ENCODE peak calls at places on chromosome 19, in four cellular contexts. U is left ventricle myocardium inferior, D is sigmoid colon, F is transverse colon. I is an unnamed sample. For H3K4me1, the result is how much of the 10 kb centered on the place peaks cover.

GRCh38 chr19:1221141-1221903 is 15.7 kb downstream of the STK11 start:
- DNase-seq in U (peak), F (no peak), D (peak), I (no peak)

GRCh38 chr19:47284324-47284899 is 9.7 kb downstream of the INAFM1 start:
- DNase-seq in D (no peak), F (no peak), U (no peak), I (no peak)

GRCh38 chr19:46383846-46384245 is 29.5 kb downstream of the CCDC8 start:
- DNase-seq in F (no peak), U (no peak), D (peak), I (peak)

GRCh38 chr19:44628793-44629192 is 14.9 kb upstream of the PVR start:
- DNase-seq in D (no peak), F (no peak), U (no peak), I (no peak)

GRCh38 chr19:44585371-44586141 is 27.8 kb upstream of the IGSF23 start:
- DNase-seq in F (no peak), D (no peak), U (no peak), I (no peak)

GRCh38 chr19:6678690-6679109 is 8.7 kb upstream of the TNFSF14 start:
- DNase-seq in U (no peak), F (no peak), D (peak), I (no peak)

GRCh38 chr19:4583961-4584669 is 24.6 kb upstream of the SEMA6B start:
- DNase-seq in D (no peak), F (no peak), U (no peak), I (no peak)

GRCh38 chr19:58009666-58010301 is 7.2 kb upstream of the ZNF606 start:
- DNase-seq in D (peak), F (peak), U (peak), I (peak)

GRCh38 chr19:32558607-32559228 is 22.3 kb upstream of the PDCD5 start:
- DNase-seq in U (no peak), D (no peak), F (no peak), I (no peak)

GRCh38 chr19:7483720-7484201 is 5.1 kb downstream of the PEX11G start:
- DNase-seq in U (no peak), F (no peak), D (no peak), I (no peak)

GRCh38 chr19:40601061-40601973 is at the start of gene LTBP4:
- DNase-seq in F (peak), D (peak), U (peak), I (no peak)

GRCh38 chr19:4709440-4710280 is 14.0 kb downstream of the DPP9 start:
- DNase-seq in U (no peak), F (no peak), D (no peak), I (no peak)

GRCh38 chr19:51439021-51439465 is 19.2 kb downstream of the SIGLEC8 start:
- DNase-seq in U (no peak), F (no peak), D (no peak), I (no peak)

GRCh38 chr19:17538684-17539287 is 16.7 kb upstream of the COLGALT1 start:
- DNase-seq in D (no peak), F (no peak), U (no peak), I (no peak)

GRCh38 chr19:2755448-2755705 is 15.6 kb upstream of the SLC39A3 start:
- DNase-seq in D (no peak), U (no peak), F (no peak), I (no peak)

GRCh38 chr19:13014101-13014920 is 19.0 kb downstream of the NFIX start:
- DNase-seq in D (no peak), U (no peak), F (no peak), I (no peak)

GRCh38 chr19:13260883-13261653 is 110.9 kb downstream of the IER2 start:
- DNase-seq in F (no peak), D (no peak), U (no peak), I (no peak)

GRCh38 chr19:9865732-9866627 is 30.9 kb downstream of the PIN1 start:
- DNase-seq in U (no peak), D (no peak), F (no peak), I (no peak)

GRCh38 chr19:16446108-16447014 is 25.4 kb downstream of the EPS15L1 start:
- DNase-seq in F (no peak), D (no peak), U (no peak), I (no peak)

GRCh38 chr19:44003461-44004134 is 841 bp downstream of the ZNF230 start:
- DNase-seq in D (no peak), U (no peak), F (peak), I (peak)

GRCh38 chr19:11130824-11131455 is 24.6 kb downstream of the SPC24 start:
- DNase-seq in D (peak), U (peak), F (peak), I (peak)

GRCh38 chr19:29054886-29055675 is 157.9 kb downstream of the UQCRFS1 start:
- DNase-seq in U (no peak), D (peak), F (no peak), I (no peak)

GRCh38 chr19:13086341-13086740 is 16.3 kb downstream of the LYL1 start:
- DNase-seq in U (no peak), F (no peak), D (no peak), I (no peak)

GRCh38 chr19:13526552-13526951 is 20.3 kb upstream of the CACNA1A start:
- DNase-seq in D (no peak), U (no peak), F (no peak), I (no peak)

GRCh38 chr19:11196406-11197287 is 698 bp downstream of the KANK2 start:
- DNase-seq in U (peak), F (peak), D (peak), I (no peak)

GRCh38 chr19:4064073-4064550 is 2.6 kb downstream of the ZBTB7A start:
- DNase-seq in U (no peak), D (peak), F (peak), I (peak)

GRCh38 chr19:52871466-52871865 is 14.0 kb upstream of the ZNF468 start:
- DNase-seq in F (no peak), U (no peak), D (no peak), I (no peak)

GRCh38 chr19:1668339-1669123 is 16.1 kb upstream of the TCF3 start:
- DNase-seq in F (peak), D (no peak), U (no peak), I (peak)

GRCh38 chr19:4035582-4035981 is 28.0 kb downstream of the PIAS4 start:
- DNase-seq in D (no peak), F (no peak), U (no peak), I (no peak)

GRCh38 chr19:1063030-1063908 is 3.7 kb upstream of the ARHGAP45 start:
- DNase-seq in D (no peak), U (no peak), F (no peak), I (peak)

GRCh38 chr19:45113628-45114027 is 20.6 kb downstream of the PPP1R37 start:
- DNase-seq in F (peak), D (no peak), U (no peak), I (no peak)

GRCh38 chr19:4606921-4607678 is 32.2 kb upstream of the TNFAIP8L1 start:
- DNase-seq in F (no peak), D (no peak), U (peak), I (no peak)

GRCh38 chr19:2770055-2771013 is 12.7 kb downstream of the SGTA start:
- DNase-seq in U (peak), F (peak), D (peak), I (no peak)

GRCh38 chr19:46967578-46968018 is 52.0 kb upstream of the NPAS1 start:
- DNase-seq in U (peak), F (peak), D (no peak), I (peak)

GRCh38 chr19:45121827-45122345 is 28.9 kb downstream of the PPP1R37 start:
- DNase-seq in D (no peak), F (no peak), U (no peak), I (no peak)

DNA sequence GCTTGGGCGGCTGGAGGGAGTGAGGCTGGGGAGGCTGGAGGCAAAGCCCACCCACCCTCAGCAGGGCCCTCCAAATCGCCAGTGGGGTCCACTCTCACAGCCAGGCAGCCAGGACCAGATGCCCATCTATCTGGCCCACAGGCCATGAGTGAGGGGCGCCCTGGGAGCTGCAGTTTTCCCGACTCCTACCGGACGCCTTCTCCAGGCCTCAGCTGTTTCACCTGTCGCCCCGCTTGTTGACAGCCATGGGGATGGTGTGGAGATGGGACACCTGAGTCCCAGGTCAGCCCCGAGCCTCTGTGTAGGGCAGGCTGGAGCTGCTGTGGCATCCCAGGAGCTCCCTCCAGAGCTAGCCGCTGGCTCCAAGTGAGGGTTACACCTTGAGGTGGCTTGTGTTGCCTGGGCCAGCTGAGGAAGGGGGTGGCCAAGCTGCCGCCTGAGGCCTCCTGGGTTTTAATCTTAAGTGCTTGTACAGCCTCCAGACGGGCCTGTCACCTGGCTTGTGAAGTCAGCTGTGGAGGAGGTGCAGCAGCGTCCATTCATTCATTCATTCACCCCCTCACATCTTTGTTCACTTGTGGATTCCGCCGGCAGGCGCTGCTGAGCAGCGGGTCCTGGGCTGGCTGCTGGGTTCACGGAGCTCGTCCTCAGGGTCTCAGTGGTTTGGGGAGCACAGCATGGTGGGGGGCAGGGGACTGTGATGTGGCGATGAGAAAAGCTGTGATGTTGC is 52.0 kb downstream of the COMP start:
- DNase-seq in U (no peak), F (no peak), D (no peak), I (no peak)
- H3K27ac ChIP-seq in U (no peak), F (no peak), D (no peak), I (no peak)

DNA sequence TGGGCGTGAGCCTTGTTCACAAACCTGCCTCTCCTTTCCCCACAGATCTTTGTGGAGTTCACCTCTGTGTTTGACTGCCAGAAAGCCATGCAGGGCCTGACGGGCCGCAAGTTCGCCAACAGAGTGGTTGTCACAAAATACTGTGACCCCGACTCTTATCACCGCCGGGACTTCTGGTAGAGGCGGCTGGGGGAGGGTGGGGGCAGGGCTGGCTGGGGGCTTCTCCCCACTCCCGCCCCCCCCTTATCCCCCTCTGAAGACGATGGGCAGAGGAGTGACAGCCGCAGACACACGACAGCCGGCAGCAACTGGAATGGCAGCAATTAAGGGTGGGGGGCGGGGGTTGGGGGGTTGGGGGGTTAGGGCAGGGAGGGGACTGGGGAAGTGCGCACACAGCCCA is 1.1 kb upstream of the EPN1 start:
- DNase-seq in U (no peak), F (no peak), D (no peak), I (no peak)
- H3K4me1 ChIP-seq in U (half or more), F (under half), D (under half), I (under half)

DNA sequence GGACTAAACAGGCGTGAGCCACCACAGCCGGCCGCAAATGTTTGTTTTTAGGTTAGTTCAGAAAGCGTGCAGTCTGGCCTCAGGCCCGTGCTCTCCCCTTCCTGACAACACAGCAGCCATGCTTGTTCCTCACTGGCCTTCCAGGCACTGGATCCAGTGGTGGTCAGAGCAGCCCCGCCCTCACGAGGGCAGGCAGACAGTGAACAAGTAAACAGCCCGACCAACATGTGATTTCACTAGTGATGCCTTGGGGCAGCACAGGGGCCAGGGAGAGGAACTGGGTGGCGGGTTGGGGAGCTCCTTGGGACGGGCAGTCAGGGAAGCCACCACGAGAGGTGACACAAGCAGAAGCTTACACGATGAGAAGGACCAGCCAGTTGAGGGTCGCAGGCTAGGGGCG is 40.8 kb downstream of the CAPN12 start:
- DNase-seq in F (no peak), U (no peak), D (no peak), I (no peak)
- H3K27ac ChIP-seq in F (no peak), U (peak), D (no peak), I (peak)

GRCh38 chr19:49132974-49133609 is 13.7 kb downstream of the PPFIA3 start:
- DNase-seq in U (peak), F (peak), D (no peak), I (peak)

GRCh38 chr19:49136771-49137171 is 17.4 kb downstream of the PPFIA3 start:
- DNase-seq in D (peak), U (peak), F (peak), I (no peak)

GRCh38 chr19:49135686-49136085 is 16.3 kb downstream of the PPFIA3 start:
- DNase-seq in U (no peak), D (no peak), F (no peak), I (no peak)

GRCh38 chr19:49130325-49130724 is 11.0 kb downstream of the PPFIA3 start:
- DNase-seq in F (no peak), U (no peak), D (no peak), I (no peak)

GRCh38 chr19:49133621-49134454 is 14.5 kb downstream of the PPFIA3 start:
- DNase-seq in D (peak), U (peak), F (peak), I (peak)
- H3K4me1 ChIP-seq in D (under half), U (under half), F (under half), I (under half)

GRCh38 chr19:53965091-53965490 is 2.4 kb downstream of the CACNG8 start:
- DNase-seq in D (no peak), F (no peak), U (no peak), I (no peak)
- H3K27ac ChIP-seq in D (no peak), F (no peak), U (peak), I (no peak)

DNA sequence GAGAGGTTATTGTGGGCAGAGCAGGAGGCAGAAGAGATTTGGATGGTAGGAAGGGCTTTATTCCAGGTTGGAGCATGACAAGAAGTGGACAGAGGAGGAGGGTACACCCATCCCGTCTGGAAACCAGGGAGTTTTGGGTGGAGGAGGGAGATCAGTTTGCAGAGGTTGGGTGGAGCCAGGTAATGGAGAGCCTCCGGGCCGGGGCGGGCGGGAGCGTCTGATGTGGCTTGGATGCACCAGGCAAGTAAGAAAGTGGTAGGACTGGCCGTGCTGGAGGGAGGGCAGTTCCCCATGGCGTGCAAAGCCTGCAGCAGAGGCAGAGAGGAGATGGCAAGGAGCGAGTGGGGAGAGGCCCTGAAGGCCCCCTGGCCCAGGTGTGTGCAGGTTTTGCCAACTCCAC is 10.9 kb downstream of the IGFLR1 start:
- DNase-seq in F (no peak), D (no peak), U (no peak), I (no peak)
- H3K4me1 ChIP-seq in F (under half), D (under half), U (under half), I (under half)